ENCODE peak calls at places on chromosome 4, in nine cellular contexts. H, Y, J, O, P, A, X, R and Z are unnamed samples. For H3K9me3, the result is how much of the 10 kb centered on the place peaks cover.

GRCh38 chr4:5957091-5957490 is 61.1 kb downstream of the C4orf50 start:
- DNase-seq in Y (peak), R (no peak), O (no peak), J (no peak), P (no peak), A (no peak), X (no peak), H (no peak), Z (no peak)

GRCh38 chr4:134219043-134219442 is 17.5 kb upstream of the PABPC4L start:
- DNase-seq in H (no peak), Y (no peak), J (no peak), O (no peak), R (no peak), P (no peak), A (no peak), X (no peak), Z (no peak)

GRCh38 chr4:15451181-15451865 is 18.4 kb upstream of the CC2D2A start:
- DNase-seq in P (no peak), R (no peak), H (no peak), J (no peak), A (no peak), X (no peak), Y (no peak), O (peak), Z (peak)

GRCh38 chr4:94766856-94767255 is 9.1 kb downstream of the BMPR1B start:
- DNase-seq in X (no peak), O (no peak), A (no peak), Y (no peak), P (no peak), J (no peak), H (peak), R (no peak), Z (no peak)

GRCh38 chr4:76709454-76709853 is 188.5 kb downstream of the SOWAHB start:
- DNase-seq in P (no peak), Y (no peak), A (no peak), R (no peak), H (no peak), O (no peak), J (no peak), X (no peak), Z (no peak)

GRCh38 chr4:159555873-159556272 is 453.0 kb downstream of the RAPGEF2 start:
- DNase-seq in R (no peak), X (no peak), A (no peak), Y (no peak), P (no peak), H (no peak), O (no peak), J (no peak), Z (no peak)

GRCh38 chr4:124199755-124200154 is 512.8 kb downstream of the ANKRD50 start:
- DNase-seq in R (no peak), J (no peak), P (no peak), A (no peak), H (peak), Y (no peak), X (no peak), O (peak), Z (peak)

GRCh38 chr4:5753766-5754528 is 42.9 kb downstream of the EVC start:
- DNase-seq in X (no peak), Y (no peak), R (no peak), A (no peak), H (peak), J (no peak), P (no peak), O (peak), Z (peak)

GRCh38 chr4:186693159-186693815 is 30.4 kb downstream of the FAT1 start:
- DNase-seq in A (peak), H (peak), P (peak), Y (peak), O (peak), R (peak), X (peak), J (peak), Z (no peak)

GRCh38 chr4:25938251-25939186 is 24.5 kb downstream of the SMIM20 start:
- DNase-seq in X (no peak), O (peak), P (peak), Y (no peak), A (peak), J (no peak), R (no peak), H (peak), Z (peak)

GRCh38 chr4:7145291-7145934 is 46.9 kb upstream of the SORCS2 start:
- DNase-seq in P (no peak), Y (no peak), R (no peak), J (no peak), H (no peak), X (no peak), A (no peak), O (no peak), Z (no peak)

DNA sequence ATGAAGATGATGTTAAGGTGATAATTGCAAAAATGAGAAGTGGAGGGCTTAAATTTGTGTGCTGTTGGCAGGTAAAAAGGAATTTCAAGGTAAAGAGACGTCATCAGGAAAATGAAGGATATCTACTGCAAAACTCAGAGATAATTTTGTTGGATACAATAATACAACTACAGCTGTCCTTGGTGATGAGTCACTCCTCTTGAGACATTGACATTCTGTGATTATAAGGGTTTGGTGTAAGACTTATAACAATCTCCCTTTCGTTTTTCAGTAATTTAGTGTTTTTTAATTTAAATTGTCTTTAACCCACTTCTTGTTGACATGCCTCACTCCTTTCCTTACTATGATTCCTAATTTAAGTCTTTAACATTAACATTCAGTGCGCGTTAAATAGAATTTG is 1074.1 kb upstream of the SLIT2 start:
- DNase-seq in R (no peak), Y (no peak), A (no peak), J (no peak), O (peak), H (peak), P (no peak), X (no peak), Z (no peak)
- H3K9me3 ChIP-seq in R (under half), Y (under half), A (under half), J (under half), O (under half), H (under half), P (under half), X (under half), Z (under half)

GRCh38 chr4:129064717-129065116 is 28.6 kb downstream of the SCLT1 start:
- DNase-seq in H (peak), P (no peak), A (no peak), Y (no peak), X (no peak), J (no peak), O (peak), R (no peak), Z (peak)
- H3K9me3 ChIP-seq in H (under half), P (under half), A (under half), Y (under half), X (under half), J (under half), O (under half), R (under half), Z (under half)

DNA sequence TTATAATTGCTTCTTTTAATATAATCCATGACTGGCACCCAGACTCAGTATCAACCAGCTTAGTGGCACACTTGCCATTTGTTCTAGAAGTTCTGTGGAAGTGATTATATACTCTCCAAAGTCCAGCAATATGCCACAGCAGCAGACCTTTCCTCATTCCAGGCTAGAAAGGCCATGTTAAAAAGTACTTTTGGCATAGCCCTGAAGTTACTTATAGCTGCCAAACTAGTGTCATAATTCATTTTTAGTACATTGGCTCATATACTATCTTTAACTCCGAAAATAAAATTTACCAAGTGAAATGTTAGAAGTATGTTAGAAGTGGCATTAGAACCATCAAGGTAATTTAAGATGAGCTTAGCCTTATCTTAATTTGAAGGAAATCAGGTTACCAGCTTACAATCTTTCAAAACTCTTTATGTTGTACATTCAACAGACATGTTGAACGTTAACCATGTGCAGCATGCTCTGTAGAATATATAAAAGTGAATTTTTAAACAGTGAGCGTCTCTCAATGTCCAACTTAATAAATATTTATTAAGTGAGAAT is 714.3 kb upstream of the LCORL start:
- DNase-seq in H (no peak), R (no peak), A (no peak), Y (no peak), J (no peak), O (no peak), X (no peak), P (no peak), Z (no peak)
- H3K9me3 ChIP-seq in H (under half), R (under half), A (under half), Y (under half), J (under half), O (under half), X (under half), P (under half), Z (under half)

GRCh38 chr4:13891544-13891939 is 264.0 kb upstream of the BOD1L1 start:
- DNase-seq in H (no peak), P (no peak), Y (no peak), X (no peak), J (no peak), R (no peak), A (no peak), O (no peak), Z (no peak)

GRCh38 chr4:13881880-13882279 is 254.4 kb upstream of the BOD1L1 start:
- DNase-seq in O (peak), P (no peak), Y (no peak), A (no peak), X (no peak), R (no peak), J (no peak), H (no peak), Z (no peak)

GRCh38 chr4:13892739-13893105 is 265.2 kb upstream of the BOD1L1 start:
- DNase-seq in Y (no peak), A (no peak), P (no peak), O (no peak), J (no peak), H (peak), R (no peak), X (no peak), Z (no peak)

GRCh38 chr4:13888112-13888511 is 260.6 kb upstream of the BOD1L1 start:
- DNase-seq in J (no peak), O (peak), X (no peak), Y (no peak), A (no peak), H (peak), P (no peak), R (no peak), Z (no peak)

DNA sequence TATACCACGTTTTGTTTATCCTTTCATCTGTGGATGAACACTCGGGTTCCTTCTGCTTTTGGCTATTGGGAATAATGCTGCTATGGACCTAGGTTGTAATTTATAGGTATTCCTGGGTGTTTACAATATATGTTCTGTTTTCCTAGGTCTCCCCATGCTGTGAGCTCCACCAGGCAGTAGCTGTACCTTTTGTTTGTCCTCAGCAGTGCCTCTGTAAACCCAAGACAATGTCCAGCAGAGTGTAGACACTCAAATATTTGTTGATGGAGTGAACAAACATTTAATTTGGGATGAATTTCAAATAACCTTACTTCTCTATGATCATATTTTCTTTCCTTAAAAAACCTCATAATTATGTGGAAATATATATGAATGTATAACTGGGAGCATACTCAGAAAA is 259.5 kb upstream of the BOD1L1 start:
- DNase-seq in P (no peak), R (no peak), J (no peak), O (no peak), H (no peak), Y (no peak), A (no peak), X (no peak), Z (no peak)
- H3K9me3 ChIP-seq in P (under half), R (under half), J (under half), O (under half), H (under half), Y (under half), A (under half), X (under half), Z (under half)

GRCh38 chr4:167973513-167973912 is 118.8 kb upstream of the ANXA10 start:
- DNase-seq in A (no peak), J (no peak), R (no peak), Y (no peak), O (no peak), P (no peak), X (no peak), H (no peak), Z (no peak)
- H3K9me3 ChIP-seq in A (under half), J (under half), R (under half), Y (under half), O (under half), P (under half), X (under half), H (under half), Z (under half)

GRCh38 chr4:28254003-28254402 is 1393.4 kb downstream of the STIM2 start:
- DNase-seq in X (no peak), A (no peak), H (no peak), P (no peak), Y (no peak), R (no peak), O (no peak), J (no peak), Z (no peak)

GRCh38 chr4:28256295-28256694 is 1395.7 kb downstream of the STIM2 start:
- DNase-seq in A (no peak), Y (no peak), R (no peak), X (no peak), O (no peak), P (no peak), H (no peak), J (no peak), Z (no peak)

DNA sequence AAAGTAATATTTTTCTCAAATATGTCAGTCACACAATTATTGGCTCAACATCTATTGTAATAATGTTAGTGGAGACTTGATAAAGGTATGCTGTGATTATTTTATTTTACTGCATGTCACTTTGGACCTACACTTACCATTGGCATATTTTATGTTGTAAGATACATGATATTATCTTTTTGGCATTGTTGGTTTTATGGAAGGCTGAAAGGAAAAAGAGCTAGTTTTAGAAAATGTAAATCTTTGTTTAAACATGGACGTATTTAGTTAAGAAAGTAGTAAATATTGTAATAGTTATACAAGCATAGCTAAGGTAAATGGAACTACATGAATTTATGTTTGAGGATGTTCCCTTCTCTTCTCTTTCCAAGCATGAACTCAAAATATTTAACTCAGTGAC is 1399.3 kb downstream of the STIM2 start:
- DNase-seq in P (no peak), R (no peak), O (no peak), Y (no peak), X (no peak), H (no peak), J (no peak), A (no peak), Z (no peak)
- H3K9me3 ChIP-seq in P (under half), R (under half), O (under half), Y (under half), X (under half), H (under half), J (under half), A (under half), Z (under half)

GRCh38 chr4:11691236-11691635 is 262.5 kb upstream of the HS3ST1 start:
- DNase-seq in X (no peak), O (no peak), H (peak), R (no peak), A (no peak), P (no peak), Y (no peak), J (no peak), Z (no peak)

GRCh38 chr4:11687727-11688126 is 259.0 kb upstream of the HS3ST1 start:
- DNase-seq in R (no peak), X (no peak), P (no peak), A (no peak), Y (no peak), J (no peak), H (no peak), O (no peak), Z (no peak)

DNA sequence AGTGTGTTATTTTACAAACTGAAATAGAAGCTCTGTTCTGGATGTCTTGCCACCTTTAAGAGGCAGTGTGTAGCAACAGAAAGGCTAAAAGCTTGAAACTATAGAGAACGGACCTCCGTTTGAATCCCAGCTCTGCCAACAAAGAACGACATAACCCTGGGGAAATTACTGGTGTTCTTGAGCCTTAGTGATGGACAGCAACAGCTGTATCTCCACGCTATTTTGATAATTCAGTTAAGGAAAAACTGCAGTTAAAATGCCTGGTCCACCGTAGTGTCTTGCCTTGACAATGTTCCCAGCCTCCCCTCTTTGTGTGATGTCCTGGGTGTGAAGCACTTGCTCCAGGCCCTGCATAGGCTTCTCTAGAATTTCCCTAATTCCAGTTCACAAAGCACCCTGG is 256.8 kb upstream of the HS3ST1 start:
- DNase-seq in J (no peak), A (no peak), R (no peak), P (no peak), H (no peak), O (no peak), Y (no peak), X (no peak), Z (no peak)
- H3K9me3 ChIP-seq in J (under half), A (under half), R (under half), P (under half), H (under half), O (under half), Y (under half), X (under half), Z (under half)